ENCODE peak calls at places on chromosomes 1 and 21, in eight cellular contexts. One of them, this sample, is unnamed.
A peak's percentile ranks its signal among the peaks of the same experiment; 100 is the strongest.

GRCh38 chr1:88683516-88683847 is 591 bp upstream of the PKN2 start:
- DNase-seq in adrenal gland: peak; percentile 61
- DNase-seq in HCT116: no peak
- DNase-seq in right atrium auricular region: no peak
- DNase-seq in thoracic aorta: no peak
- DNase-seq in colonic mucosa: peak; percentile 65
- DNase-seq in vagina: peak; percentile 88
- DNase-seq in K562: peak; percentile 16
- DNase-seq in this sample: no peak

GRCh38 chr1:67652800-67653199 is 32.2 kb upstream of the GADD45A start:
- DNase-seq in thoracic aorta: no peak
- DNase-seq in adrenal gland: no peak
- DNase-seq in HCT116: no peak
- DNase-seq in K562: no peak
- DNase-seq in colonic mucosa: no peak
- DNase-seq in vagina: no peak
- DNase-seq in right atrium auricular region: no peak
- DNase-seq in this sample: no peak

GRCh38 chr1:84377480-84378095 is 20.7 kb upstream of the DNASE2B start:
- DNase-seq in right atrium auricular region: no peak
- DNase-seq in adrenal gland: peak; percentile 83
- DNase-seq in colonic mucosa: no peak
- DNase-seq in HCT116: no peak
- DNase-seq in thoracic aorta: no peak
- DNase-seq in K562: no peak
- DNase-seq in vagina: no peak
- DNase-seq in this sample: no peak

GRCh38 chr1:160129558-160129957 is 14.0 kb downstream of the ATP1A2 start:
- DNase-seq in colonic mucosa: no peak
- DNase-seq in HCT116: no peak
- DNase-seq in right atrium auricular region: no peak
- DNase-seq in adrenal gland: no peak
- DNase-seq in K562: no peak
- DNase-seq in vagina: no peak
- DNase-seq in thoracic aorta: no peak
- DNase-seq in this sample: no peak

GRCh38 chr1:159054427-159054826 is 22.1 kb downstream of the AIM2 start:
- DNase-seq in HCT116: no peak
- DNase-seq in thoracic aorta: no peak
- DNase-seq in K562: no peak
- DNase-seq in adrenal gland: no peak
- DNase-seq in vagina: no peak
- DNase-seq in right atrium auricular region: no peak
- DNase-seq in colonic mucosa: no peak
- DNase-seq in this sample: no peak

GRCh38 chr1:212982430-212983152 is 32.2 kb downstream of the VASH2 start:
- DNase-seq in adrenal gland: peak; percentile 31
- DNase-seq in K562: no peak
- DNase-seq in thoracic aorta: no peak
- DNase-seq in vagina: no peak
- DNase-seq in HCT116: no peak
- DNase-seq in colonic mucosa: no peak
- DNase-seq in right atrium auricular region: peak; percentile 60
- DNase-seq in this sample: no peak

GRCh38 chr21:45234906-45235305 is 52.8 kb downstream of the POFUT2 start:
- DNase-seq in vagina: no peak
- DNase-seq in right atrium auricular region: no peak
- DNase-seq in colonic mucosa: no peak
- DNase-seq in K562: no peak
- DNase-seq in thoracic aorta: no peak
- DNase-seq in adrenal gland: no peak
- DNase-seq in HCT116: no peak
- DNase-seq in this sample: no peak

GRCh38 chr21:26939532-26940181 is 27.2 kb downstream of the ADAMTS5 start:
- DNase-seq in colonic mucosa: no peak
- DNase-seq in vagina: no peak
- DNase-seq in K562: no peak
- DNase-seq in thoracic aorta: no peak
- DNase-seq in right atrium auricular region: no peak
- DNase-seq in adrenal gland: no peak
- DNase-seq in HCT116: no peak
- DNase-seq in this sample: no peak

GRCh38 chr1:172585348-172585747 is 52.4 kb downstream of the SUCO start:
- DNase-seq in K562: no peak
- DNase-seq in HCT116: no peak
- DNase-seq in right atrium auricular region: no peak
- DNase-seq in adrenal gland: no peak
- DNase-seq in colonic mucosa: no peak
- DNase-seq in vagina: no peak
- DNase-seq in thoracic aorta: no peak
- DNase-seq in this sample: no peak

GRCh38 chr1:95730986-95731385 is 497.0 kb downstream of the RWDD3 start:
- DNase-seq in colonic mucosa: no peak
- DNase-seq in right atrium auricular region: no peak
- DNase-seq in vagina: no peak
- DNase-seq in adrenal gland: no peak
- DNase-seq in HCT116: no peak
- DNase-seq in K562: no peak
- DNase-seq in thoracic aorta: no peak
- DNase-seq in this sample: no peak

GRCh38 chr21:43312751-43313169 is 114.2 kb downstream of the SIK1 start:
- DNase-seq in vagina: no peak
- DNase-seq in right atrium auricular region: no peak
- DNase-seq in colonic mucosa: peak; percentile 52
- DNase-seq in K562: no peak
- DNase-seq in HCT116: no peak
- DNase-seq in adrenal gland: no peak
- DNase-seq in thoracic aorta: no peak
- DNase-seq in this sample: no peak

GRCh38 chr1:245126530-245126929 is 28.3 kb upstream of the KIF26B start:
- DNase-seq in colonic mucosa: no peak
- DNase-seq in thoracic aorta: no peak
- DNase-seq in adrenal gland: no peak
- DNase-seq in right atrium auricular region: no peak
- DNase-seq in vagina: no peak
- DNase-seq in K562: no peak
- DNase-seq in HCT116: no peak
- DNase-seq in this sample: no peak

GRCh38 chr1:100037665-100038400 is 68.0 kb downstream of the SLC35A3 start:
- DNase-seq in thoracic aorta: peak; percentile 61
- DNase-seq in adrenal gland: peak; percentile 83
- DNase-seq in vagina: peak; percentile 92
- DNase-seq in HCT116: peak; percentile 45
- DNase-seq in K562: peak; percentile 90
- DNase-seq in right atrium auricular region: peak; percentile 90
- DNase-seq in colonic mucosa: peak; percentile 88
- DNase-seq in this sample: peak; percentile 30

GRCh38 chr1:111886741-111887140 is 102.7 kb downstream of the KCND3 start:
- DNase-seq in thoracic aorta: no peak
- DNase-seq in K562: no peak
- DNase-seq in adrenal gland: no peak
- DNase-seq in HCT116: no peak
- DNase-seq in right atrium auricular region: no peak
- DNase-seq in vagina: no peak
- DNase-seq in colonic mucosa: no peak
- DNase-seq in this sample: no peak

GRCh38 chr1:152585586-152585985 is 5.3 kb upstream of the LCE3D start:
- DNase-seq in adrenal gland: no peak
- DNase-seq in HCT116: no peak
- DNase-seq in thoracic aorta: no peak
- DNase-seq in vagina: no peak
- DNase-seq in right atrium auricular region: no peak
- DNase-seq in K562: no peak
- DNase-seq in colonic mucosa: no peak
- DNase-seq in this sample: no peak

GRCh38 chr1:231200417-231201031 is 38.7 kb downstream of the TRIM67 start:
- DNase-seq in HCT116: no peak
- DNase-seq in adrenal gland: peak; percentile 81
- DNase-seq in right atrium auricular region: no peak
- DNase-seq in colonic mucosa: no peak
- DNase-seq in thoracic aorta: no peak
- DNase-seq in K562: peak; percentile 72
- DNase-seq in vagina: no peak
- DNase-seq in this sample: no peak

GRCh38 chr1:65001238-65001792 is 35.0 kb upstream of the JAK1 start:
- DNase-seq in HCT116: no peak
- DNase-seq in thoracic aorta: peak; percentile 36
- DNase-seq in right atrium auricular region: peak; percentile 90
- DNase-seq in adrenal gland: peak; percentile 72
- DNase-seq in colonic mucosa: peak; percentile 63
- DNase-seq in K562: peak; percentile 65
- DNase-seq in vagina: peak; percentile 90
- DNase-seq in this sample: peak; percentile 33

GRCh38 chr1:155016231-155016831 is 13.7 kb downstream of the ZBTB7B start:
- DNase-seq in vagina: no peak
- DNase-seq in right atrium auricular region: no peak
- DNase-seq in thoracic aorta: no peak
- DNase-seq in adrenal gland: peak; percentile 24
- DNase-seq in K562: no peak
- DNase-seq in HCT116: no peak
- DNase-seq in colonic mucosa: peak; percentile 43
- DNase-seq in this sample: no peak

GRCh38 chr1:34930702-34931071 is 1.2 kb upstream of the DLGAP3 start:
- DNase-seq in adrenal gland: no peak
- DNase-seq in K562: no peak
- DNase-seq in thoracic aorta: no peak
- DNase-seq in vagina: peak; percentile 56
- DNase-seq in right atrium auricular region: no peak
- DNase-seq in HCT116: no peak
- DNase-seq in colonic mucosa: no peak
- DNase-seq in this sample: no peak

GRCh38 chr1:165073402-165074007 is 283.0 kb downstream of the LMX1A start:
- DNase-seq in K562: peak; percentile 23
- DNase-seq in adrenal gland: no peak
- DNase-seq in vagina: no peak
- DNase-seq in right atrium auricular region: no peak
- DNase-seq in colonic mucosa: no peak
- DNase-seq in thoracic aorta: no peak
- DNase-seq in HCT116: peak; percentile 51
- DNase-seq in this sample: no peak

GRCh38 chr1:231241751-231242150 is 739 bp downstream of the GNPAT start:
- DNase-seq in vagina: no peak
- DNase-seq in thoracic aorta: no peak
- DNase-seq in adrenal gland: no peak
- DNase-seq in K562: peak; percentile 58
- DNase-seq in right atrium auricular region: no peak
- DNase-seq in colonic mucosa: peak; percentile 69
- DNase-seq in HCT116: no peak
- DNase-seq in this sample: no peak

GRCh38 chr1:40556121-40556520 is 24.7 kb downstream of the ZNF684 start:
- DNase-seq in HCT116: no peak
- DNase-seq in K562: no peak
- DNase-seq in right atrium auricular region: no peak
- DNase-seq in adrenal gland: no peak
- DNase-seq in colonic mucosa: no peak
- DNase-seq in thoracic aorta: no peak
- DNase-seq in vagina: no peak
- DNase-seq in this sample: no peak
- TF ChIP-seq CTCF in HCT116: no peak
- TF ChIP-seq CTCF in K562: no peak
- TF ChIP-seq CTCF in right atrium auricular region: no peak
- TF ChIP-seq CTCF in adrenal gland: no peak
- TF ChIP-seq CTCF in colonic mucosa: no peak
- TF ChIP-seq CTCF in thoracic aorta: no peak
- TF ChIP-seq CTCF in vagina: no peak
- TF ChIP-seq CTCF in this sample: no peak

GRCh38 chr1:203326830-203327683 is 21.7 kb downstream of the BTG2 start:
- DNase-seq in HCT116: peak; percentile 75
- DNase-seq in vagina: no peak
- DNase-seq in colonic mucosa: peak; percentile 96
- DNase-seq in right atrium auricular region: peak; percentile 96
- DNase-seq in thoracic aorta: no peak
- DNase-seq in adrenal gland: peak; percentile 92
- DNase-seq in K562: peak; percentile 99
- DNase-seq in this sample: peak; percentile 70
- H3K4me1 ChIP-seq in HCT116: peaks cover 18% of the 10 kb centered on the region
- H3K4me1 ChIP-seq in vagina: peaks cover 58% of the 10 kb centered on the region
- H3K4me1 ChIP-seq in colonic mucosa: peaks cover 37% of the 10 kb centered on the region
- H3K4me1 ChIP-seq in right atrium auricular region: no peaks in the 10 kb centered on the region
- H3K4me1 ChIP-seq in thoracic aorta: peaks cover 20% of the 10 kb centered on the region
- H3K4me1 ChIP-seq in adrenal gland: peaks cover 11% of the 10 kb centered on the region
- H3K4me1 ChIP-seq in K562: peaks cover 31% of the 10 kb centered on the region
- H3K4me1 ChIP-seq in this sample: peaks cover 49% of the 10 kb centered on the region

DNA sequence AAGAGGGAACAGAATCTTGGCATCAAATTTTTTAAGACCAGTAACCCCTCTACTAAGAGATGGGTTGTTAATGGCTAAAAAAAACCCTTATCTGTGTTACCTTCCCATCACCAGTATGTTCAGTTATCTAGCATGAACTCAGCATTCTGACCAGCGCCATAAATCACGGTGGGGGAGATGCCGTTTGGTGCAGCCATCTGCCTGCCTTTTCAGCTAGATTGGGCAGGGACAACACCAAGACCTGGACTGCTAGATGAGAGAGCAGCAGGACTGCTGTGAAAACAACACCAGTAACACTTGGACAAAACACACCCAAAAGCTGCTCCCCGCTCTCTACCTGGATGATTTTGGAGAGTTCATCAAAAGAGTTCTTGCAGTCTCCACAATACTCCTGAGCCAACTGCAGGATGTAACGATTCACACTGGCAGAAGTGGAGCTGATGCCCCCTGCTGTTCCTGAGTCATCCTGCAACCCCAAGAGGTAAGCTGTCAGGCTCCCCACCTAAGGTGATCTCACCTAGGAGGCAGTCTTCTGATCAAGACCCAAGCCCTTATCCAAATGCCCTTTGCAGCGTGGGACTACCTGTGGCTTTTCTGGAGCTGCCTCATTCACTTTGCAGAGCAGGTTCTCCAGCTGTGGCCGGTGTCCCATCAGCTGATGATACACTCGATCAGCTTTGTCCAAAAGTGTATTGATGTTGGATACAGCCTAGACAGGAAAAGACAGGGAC is 96.5 kb downstream of the UBR4 start:
- DNase-seq in HCT116: peak; percentile 33
- DNase-seq in colonic mucosa: peak; percentile 45
- DNase-seq in thoracic aorta: no peak
- DNase-seq in right atrium auricular region: no peak
- DNase-seq in K562: peak; percentile 75
- DNase-seq in vagina: no peak
- DNase-seq in adrenal gland: no peak
- DNase-seq in this sample: no peak
- TF ChIP-seq CTCF in HCT116: peak; percentile 37
- TF ChIP-seq CTCF in colonic mucosa: peak; percentile 37
- TF ChIP-seq CTCF in thoracic aorta: no peak
- TF ChIP-seq CTCF in right atrium auricular region: peak; percentile 42
- TF ChIP-seq CTCF in K562: peak; percentile 66
- TF ChIP-seq CTCF in vagina: no peak
- TF ChIP-seq CTCF in adrenal gland: peak; percentile 27
- TF ChIP-seq CTCF in this sample: peak; percentile 19

DNA sequence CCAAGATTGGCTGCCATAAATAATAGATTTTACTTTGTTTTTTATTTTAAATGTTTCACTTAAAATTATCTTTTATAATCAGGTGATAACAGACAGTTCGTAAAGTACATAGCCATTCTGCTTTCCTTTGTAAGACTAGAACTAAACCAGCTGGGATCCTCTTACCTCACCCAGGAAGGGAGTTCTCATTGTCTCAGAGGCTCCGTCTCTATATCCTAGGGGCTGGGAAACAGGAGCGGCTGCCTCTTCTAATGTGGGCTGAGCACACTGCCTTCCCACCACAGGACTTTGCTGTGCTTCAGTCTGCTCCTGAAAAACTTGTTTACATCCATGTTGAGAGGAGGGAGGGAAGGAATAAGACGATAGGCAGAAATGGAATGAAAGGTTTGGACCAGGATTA is 45.6 kb upstream of the PGD start:
- DNase-seq in thoracic aorta: no peak
- DNase-seq in colonic mucosa: no peak
- DNase-seq in K562: no peak
- DNase-seq in HCT116: no peak
- DNase-seq in adrenal gland: no peak
- DNase-seq in vagina: no peak
- DNase-seq in right atrium auricular region: no peak
- DNase-seq in this sample: no peak
- H3K4me1 ChIP-seq in thoracic aorta: no peaks in the 10 kb centered on the region
- H3K4me1 ChIP-seq in colonic mucosa: no peaks in the 10 kb centered on the region
- H3K4me1 ChIP-seq in K562: no peaks in the 10 kb centered on the region
- H3K4me1 ChIP-seq in HCT116: no peaks in the 10 kb centered on the region
- H3K4me1 ChIP-seq in adrenal gland: no peaks in the 10 kb centered on the region
- H3K4me1 ChIP-seq in vagina: no peaks in the 10 kb centered on the region
- H3K4me1 ChIP-seq in right atrium auricular region: no peaks in the 10 kb centered on the region
- H3K4me1 ChIP-seq in this sample: no peaks in the 10 kb centered on the region